ENCODE peak calls at places on chromosomes 5 and 9, in eight cellular contexts. V is ovary, L is fibroblast of lung, D is endothelial cell of umbilical vein, M is right cardiac atrium, N is IMR-90, R is right lobe of liver, U is stomach. H is an unnamed sample.

GRCh38 chr9:77021289-77021927 is 2.0 kb downstream of the FOXB2 start:
- DNase-seq in L (no peak), N (no peak), D (peak), R (no peak), M (no peak), V (no peak), U (no peak), H (no peak)

GRCh38 chr5:108681079-108681921 is 66.4 kb upstream of the FER start:
- DNase-seq in R (no peak), V (peak), D (peak), L (peak), U (no peak), N (peak), M (peak), H (peak)

GRCh38 chr9:88198346-88198807 is 60.1 kb upstream of the SPATA31C2 start:
- DNase-seq in M (no peak), U (no peak), V (peak), N (peak), D (no peak), L (peak), R (no peak), H (peak)

GRCh38 chr5:126403871-126404270 is 19.3 kb upstream of the GRAMD2B start:
- DNase-seq in R (no peak), V (no peak), D (peak), M (no peak), N (peak), U (no peak), L (peak), H (no peak)

GRCh38 chr5:178859625-178860521 is at the start of gene ZNF354B:
- DNase-seq in M (peak), L (peak), D (peak), R (peak), N (peak), U (peak), V (peak), H (peak)

GRCh38 chr9:89357331-89358197 is 39.3 kb downstream of the SECISBP2 start:
- DNase-seq in L (no peak), M (no peak), D (no peak), N (no peak), R (no peak), V (no peak), U (no peak), H (no peak)

GRCh38 chr5:126692971-126693370 is 84.0 kb upstream of the LMNB1 start:
- DNase-seq in R (no peak), D (no peak), N (no peak), L (no peak), V (no peak), U (no peak), M (no peak), H (no peak)

GRCh38 chr9:136946228-136946892 is 1.3 kb downstream of the C8G start:
- DNase-seq in M (no peak), D (no peak), L (no peak), V (no peak), N (no peak), U (no peak), R (peak), H (no peak)

GRCh38 chr9:77848428-77848827 is 183.2 kb downstream of the GNAQ start:
- DNase-seq in U (no peak), V (no peak), M (no peak), D (peak), R (no peak), N (no peak), L (peak), H (no peak)

GRCh38 chr5:176620333-176620981 is 9.9 kb downstream of the SNCB start:
- DNase-seq in L (no peak), V (no peak), N (no peak), R (no peak), M (no peak), U (no peak), D (no peak), H (no peak)

GRCh38 chr5:176621661-176622079 is 8.7 kb downstream of the SNCB start:
- DNase-seq in N (peak), V (no peak), D (no peak), R (no peak), L (peak), M (no peak), U (no peak), H (peak)

GRCh38 chr5:176618783-176619182 is 8.8 kb upstream of the GPRIN1 start:
- DNase-seq in V (no peak), M (no peak), N (no peak), U (no peak), R (no peak), D (no peak), L (no peak), H (no peak)

GRCh38 chr5:176619203-176619568 is 9.2 kb upstream of the GPRIN1 start:
- DNase-seq in D (peak), V (no peak), N (peak), U (peak), L (peak), M (peak), R (peak), H (peak)

DNA sequence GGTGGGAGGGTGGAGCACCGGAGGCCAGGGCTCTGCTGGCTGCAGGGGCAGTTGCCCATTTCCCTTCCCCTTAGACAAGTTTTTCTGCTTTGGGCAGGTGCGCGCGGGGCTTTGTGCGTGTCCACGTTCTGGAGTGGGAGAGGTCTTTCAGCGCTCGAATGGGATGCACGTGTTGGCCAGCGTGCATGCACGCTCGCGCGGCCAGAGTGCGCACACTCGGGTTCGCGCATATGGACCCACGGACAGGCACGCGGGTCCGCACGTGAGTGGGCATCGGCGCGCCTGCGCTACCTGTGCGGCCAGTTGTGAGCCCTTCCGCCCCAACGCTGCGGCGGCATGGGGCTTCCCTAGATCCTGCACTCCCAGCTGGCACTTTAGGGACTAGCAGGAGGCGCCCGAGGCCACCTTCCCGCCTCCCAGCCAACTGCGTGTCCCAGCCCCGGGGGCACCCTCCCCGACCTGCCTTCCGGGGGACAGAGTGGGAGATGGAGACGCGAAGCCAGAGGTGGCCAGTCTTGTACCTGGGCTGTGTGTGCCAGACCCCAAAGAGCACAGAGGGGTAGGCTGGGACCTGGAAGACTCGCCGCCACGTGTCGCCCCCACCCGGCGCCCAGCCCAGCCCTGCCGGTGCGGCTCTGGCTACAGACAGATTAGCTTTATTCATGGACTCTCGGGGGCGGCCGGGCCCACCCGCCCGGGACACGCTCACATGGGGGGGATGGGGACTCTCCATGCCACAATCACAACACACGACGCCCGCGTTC is 9.8 kb upstream of the GPRIN1 start:
- DNase-seq in D (no peak), R (no peak), M (no peak), V (no peak), N (no peak), L (no peak), U (no peak), H (no peak)
- H3K4me3 ChIP-seq in D (no peak), R (no peak), M (no peak), V (no peak), N (peak), L (no peak), U (no peak), H (no peak)

DNA sequence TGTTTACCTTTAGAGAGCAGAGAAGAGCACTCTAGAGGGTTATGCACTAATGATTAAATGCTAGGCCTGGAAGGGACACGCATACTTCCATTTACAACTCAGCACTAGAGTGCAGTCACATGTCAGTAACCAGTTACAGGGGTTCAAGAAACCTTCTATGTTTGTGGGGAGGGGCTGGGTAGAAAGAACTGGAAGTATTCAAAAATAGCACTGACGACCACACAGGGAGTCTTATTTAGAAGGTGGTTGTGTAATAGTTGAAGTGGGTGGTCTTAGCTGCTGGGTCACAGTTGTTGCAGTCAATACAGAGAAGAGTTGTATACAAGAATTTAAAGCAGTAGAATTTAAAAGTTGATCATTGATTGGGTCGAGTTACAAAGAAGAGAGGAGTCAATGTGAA is 15.4 kb downstream of the AOPEP start:
- DNase-seq in N (no peak), V (no peak), R (no peak), D (no peak), U (no peak), M (no peak), L (no peak), H (no peak)
- H3K27ac ChIP-seq in N (no peak), V (no peak), R (no peak), D (no peak), U (no peak), M (no peak), L (no peak), H (no peak)

DNA sequence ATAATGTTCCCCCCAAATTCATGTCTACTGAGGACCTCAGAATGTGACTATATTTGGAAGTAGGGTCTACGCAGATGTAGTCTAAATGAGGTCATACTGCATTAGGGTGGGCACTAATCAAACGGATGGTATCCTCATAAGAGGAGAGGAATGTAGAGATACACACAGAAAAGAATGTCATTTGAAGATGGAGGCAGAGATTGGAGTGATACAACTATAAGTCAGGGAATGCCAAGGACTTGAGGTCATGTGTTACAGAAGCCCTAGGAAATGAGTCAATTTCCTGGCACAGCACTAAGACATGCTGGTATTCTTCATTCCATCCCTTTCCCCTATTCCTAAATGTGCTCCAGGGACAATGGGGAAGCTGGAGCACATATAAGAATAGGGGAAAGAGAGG is 758 bp upstream of the PDCD1LG2 start:
- DNase-seq in D (peak), U (no peak), L (peak), R (no peak), N (peak), M (no peak), V (no peak), H (peak)
- H3K4me3 ChIP-seq in D (peak), U (no peak), L (peak), R (no peak), N (no peak), M (no peak), V (no peak), H (no peak)

DNA sequence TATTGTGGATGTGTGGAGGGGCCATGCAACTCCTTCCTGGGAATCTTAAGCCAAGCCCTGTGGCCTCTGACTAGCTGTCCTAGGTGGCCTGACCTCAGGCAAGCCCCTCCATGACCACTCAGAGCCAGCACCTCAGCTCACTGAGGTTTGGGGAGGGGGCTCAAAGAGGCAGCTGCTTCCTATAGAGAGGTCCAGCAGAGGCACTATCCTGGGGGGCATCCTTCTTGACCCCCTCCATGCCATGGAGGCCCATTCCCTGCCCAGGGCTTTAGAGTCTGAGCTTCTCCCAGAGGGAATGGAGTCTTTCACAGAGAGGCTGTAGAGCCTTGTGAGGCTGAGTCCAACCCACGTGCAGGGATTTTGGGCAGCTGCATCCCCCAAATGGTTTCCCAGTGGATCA is 17.0 kb downstream of the IRF1 start:
- DNase-seq in D (no peak), L (no peak), N (no peak), R (no peak), V (no peak), M (no peak), U (peak), H (no peak)
- H3K27ac ChIP-seq in D (no peak), L (no peak), N (no peak), R (no peak), V (no peak), M (no peak), U (peak), H (no peak)

GRCh38 chr5:68367717-68368116 is 152.2 kb downstream of the PIK3R1 start:
- DNase-seq in D (no peak), V (no peak), R (no peak), L (no peak), N (no peak), M (no peak), U (no peak), H (no peak)

GRCh38 chr5:68367274-68367673 is 151.7 kb downstream of the PIK3R1 start:
- DNase-seq in N (no peak), R (no peak), V (no peak), U (no peak), M (no peak), L (no peak), D (no peak), H (no peak)

GRCh38 chr5:68369436-68370125 is 154.0 kb downstream of the PIK3R1 start:
- DNase-seq in N (no peak), U (no peak), M (no peak), V (no peak), R (no peak), D (peak), L (no peak), H (no peak)

GRCh38 chr5:68368686-68369359 is 153.3 kb downstream of the PIK3R1 start:
- DNase-seq in V (no peak), N (peak), M (no peak), U (no peak), R (no peak), D (no peak), L (peak), H (no peak)

GRCh38 chr5:68368280-68368679 is 152.7 kb downstream of the PIK3R1 start:
- DNase-seq in R (no peak), U (no peak), N (peak), L (peak), M (no peak), V (no peak), D (no peak), H (no peak)
- H3K4me3 ChIP-seq in R (no peak), U (no peak), N (no peak), L (no peak), M (no peak), V (no peak), D (no peak), H (no peak)

GRCh38 chr9:121476156-121476555 is 23.5 kb downstream of the GGTA1 start:
- DNase-seq in U (no peak), L (no peak), V (no peak), M (no peak), N (no peak), R (no peak), D (no peak), H (no peak)

GRCh38 chr9:121472361-121472910 is 27.2 kb downstream of the GGTA1 start:
- DNase-seq in N (no peak), U (no peak), V (no peak), R (no peak), M (no peak), D (no peak), L (no peak), H (no peak)

GRCh38 chr9:121473229-121473628 is 26.4 kb downstream of the GGTA1 start:
- DNase-seq in M (peak), N (no peak), V (no peak), U (no peak), R (no peak), D (no peak), L (no peak), H (no peak)

GRCh38 chr9:121478816-121479676 is 20.6 kb downstream of the GGTA1 start:
- DNase-seq in V (no peak), R (peak), L (no peak), D (peak), N (no peak), U (no peak), M (peak), H (no peak)

DNA sequence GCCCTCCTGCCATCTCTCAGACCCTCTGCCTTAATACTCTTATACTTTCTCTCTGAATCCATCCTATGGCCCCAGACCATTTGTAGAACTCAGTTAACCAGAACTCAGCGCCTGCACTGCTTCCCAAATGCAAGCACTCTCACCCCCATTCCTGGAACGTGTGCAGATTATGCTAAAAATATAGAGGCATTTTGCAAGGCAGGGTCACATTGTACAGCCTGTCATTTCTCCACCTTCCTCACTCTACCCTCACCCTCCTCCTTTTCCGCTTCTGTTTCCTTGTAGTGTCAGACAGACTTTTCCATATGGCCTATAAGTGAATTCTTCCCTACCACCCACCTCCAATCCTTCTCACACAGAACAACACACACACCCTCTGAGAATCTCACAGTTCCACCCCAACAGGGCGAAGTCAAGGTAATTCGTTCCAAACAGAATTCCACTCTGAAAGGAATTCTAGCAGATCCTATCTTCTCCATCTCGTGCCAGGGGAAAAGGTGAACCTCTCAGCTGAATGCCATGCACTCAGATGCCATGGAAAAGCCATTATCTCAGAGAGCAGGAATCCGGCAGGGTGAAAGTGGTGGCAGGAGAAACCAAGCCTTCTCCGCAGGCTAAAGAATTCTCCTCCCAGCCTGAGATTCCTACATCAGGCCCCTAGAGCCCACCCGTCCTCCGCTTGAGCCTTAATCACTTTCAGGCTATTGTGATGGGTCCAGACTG is 25.3 kb downstream of the GGTA1 start:
- DNase-seq in M (no peak), U (no peak), L (no peak), V (no peak), R (no peak), D (no peak), N (no peak), H (no peak)
- H3K27ac ChIP-seq in M (peak), U (no peak), L (no peak), V (no peak), R (no peak), D (no peak), N (no peak), H (no peak)

DNA sequence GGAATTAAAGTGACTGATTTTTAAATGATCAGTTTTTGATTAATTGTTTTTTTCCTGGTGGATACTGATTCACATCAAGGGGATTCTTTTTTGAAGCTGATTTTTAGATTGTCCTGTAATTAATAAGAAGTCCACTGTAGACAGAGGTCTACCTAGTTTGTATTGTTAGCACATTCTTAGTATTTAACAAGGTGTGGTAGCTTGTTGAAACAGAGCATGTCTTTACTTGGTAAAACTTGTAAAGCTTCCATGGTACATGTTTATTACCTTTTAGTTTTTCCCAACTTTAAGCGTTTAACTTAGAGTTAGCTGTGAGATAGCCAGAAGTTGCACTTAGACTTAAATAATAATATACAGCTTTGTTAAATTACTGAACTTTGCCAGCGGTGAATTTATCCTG is 1.5 kb downstream of the BTF3 start:
- DNase-seq in U (no peak), N (no peak), R (no peak), M (no peak), V (no peak), D (no peak), L (no peak), H (no peak)
- H3K4me3 ChIP-seq in U (peak), N (peak), R (peak), M (peak), V (peak), D (peak), L (peak), H (peak)

DNA sequence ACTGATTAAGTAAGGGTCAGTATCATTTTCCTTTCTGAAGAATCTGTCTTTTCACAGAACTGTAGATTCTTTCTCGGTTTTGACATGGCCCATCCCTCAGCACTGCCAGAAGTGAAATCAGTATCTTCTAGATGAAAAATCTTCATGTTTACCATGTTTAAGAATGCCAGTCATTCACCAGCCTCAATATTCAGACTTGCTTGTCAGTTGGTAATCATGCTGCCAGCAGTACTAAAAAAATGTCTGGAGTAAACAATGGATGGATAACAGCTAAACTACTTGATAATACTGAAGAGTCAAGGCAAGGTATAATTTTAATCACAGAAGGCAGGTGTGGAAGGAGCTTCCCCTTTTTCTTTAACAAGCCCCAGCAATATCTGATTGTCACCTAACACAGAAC is 306.8 kb upstream of the DMAC1 start:
- DNase-seq in N (no peak), U (no peak), R (no peak), D (no peak), V (no peak), L (no peak), M (no peak), H (no peak)
- H3K27ac ChIP-seq in N (no peak), U (no peak), R (no peak), D (no peak), V (no peak), L (no peak), M (no peak), H (no peak)

GRCh38 chr5:151094054-151094858 is 13.4 kb upstream of the TNIP1 start:
- DNase-seq in R (peak), L (peak), V (no peak), D (no peak), M (no peak), N (peak), U (peak), H (peak)
- H3K4me3 ChIP-seq in R (no peak), L (no peak), V (no peak), D (no peak), M (no peak), N (no peak), U (no peak), H (no peak)

H was measured in brain microvascular endothelial cell.